ENCODE peak calls at places on chromosomes 3 and 15, in nine cellular contexts. H, F, U, Q, B, A, S, E and W are unnamed samples.

GRCh38 chr15:101204744-101205535 is 46.9 kb downstream of the CHSY1 start:
- DNase-seq in A (no peak), Q (no peak), B (no peak), U (peak), H (no peak), S (no peak), E (no peak), F (peak), W (peak)

GRCh38 chr3:159260049-159260662 is 458.3 kb downstream of the MFSD1 start:
- DNase-seq in B (peak), H (no peak), F (peak), U (peak), A (peak), S (peak), Q (peak), E (no peak), W (peak)

GRCh38 chr15:76006136-76006778 is 6.0 kb downstream of the NRG4 start:
- DNase-seq in Q (no peak), A (no peak), S (no peak), E (no peak), B (no peak), U (no peak), F (peak), H (no peak), W (peak)

GRCh38 chr3:136181741-136182140 is 14.4 kb downstream of the MSL2 start:
- DNase-seq in Q (no peak), F (no peak), H (no peak), S (no peak), A (no peak), E (no peak), B (no peak), U (no peak), W (no peak)

GRCh38 chr3:102165367-102165766 is 269.4 kb upstream of the ZPLD1 start:
- DNase-seq in E (no peak), H (no peak), U (peak), B (peak), S (no peak), F (no peak), A (no peak), Q (no peak), W (peak)

GRCh38 chr15:37004373-37004869 is 95.9 kb downstream of the MEIS2 start:
- DNase-seq in U (no peak), A (no peak), B (no peak), E (no peak), S (no peak), F (no peak), Q (no peak), H (no peak), W (no peak)

GRCh38 chr15:67181221-67181639 is 73.2 kb downstream of the AAGAB start:
- DNase-seq in B (no peak), E (no peak), U (no peak), H (no peak), A (peak), Q (no peak), S (no peak), F (no peak), W (no peak)

GRCh38 chr3:10387881-10388621 is 67.1 kb upstream of the SEC13 start:
- DNase-seq in H (no peak), A (no peak), U (peak), E (no peak), Q (no peak), F (no peak), B (no peak), S (no peak), W (no peak)

GRCh38 chr3:171417813-171418212 is 42.4 kb downstream of the TNIK start:
- DNase-seq in U (peak), F (peak), B (peak), Q (no peak), S (no peak), H (no peak), A (no peak), E (no peak), W (peak)

GRCh38 chr15:44718927-44719292 is 7.6 kb downstream of the B2M start:
- DNase-seq in U (no peak), Q (no peak), B (no peak), H (no peak), S (no peak), F (no peak), E (no peak), A (no peak), W (no peak)

GRCh38 chr3:124281453-124282316 is 289.8 kb upstream of the ROPN1 start:
- DNase-seq in U (peak), Q (peak), E (no peak), F (peak), B (no peak), H (no peak), S (peak), A (peak), W (peak)

GRCh38 chr3:129441782-129442181 is 1.8 kb downstream of the IFT122 start:
- DNase-seq in B (peak), Q (no peak), E (no peak), U (peak), H (no peak), S (no peak), F (peak), A (peak), W (peak)

GRCh38 chr3:195908439-195909293 is at the start of gene TNK2:
- DNase-seq in E (peak), A (no peak), Q (no peak), F (peak), S (peak), H (no peak), U (no peak), B (no peak), W (no peak)

GRCh38 chr3:19866751-19867347 is 67.2 kb downstream of the EFHB start:
- DNase-seq in Q (peak), A (peak), E (no peak), F (peak), U (peak), B (peak), H (peak), S (peak), W (peak)

GRCh38 chr3:83968386-83968785 is 990.4 kb upstream of the CADM2 start:
- DNase-seq in U (no peak), H (no peak), S (no peak), Q (peak), E (no peak), F (no peak), B (no peak), A (no peak), W (no peak)
- H3K4me3 ChIP-seq in U (no peak), H (peak), S (no peak), Q (peak), E (no peak), F (no peak), B (no peak), A (no peak), W (no peak)

DNA sequence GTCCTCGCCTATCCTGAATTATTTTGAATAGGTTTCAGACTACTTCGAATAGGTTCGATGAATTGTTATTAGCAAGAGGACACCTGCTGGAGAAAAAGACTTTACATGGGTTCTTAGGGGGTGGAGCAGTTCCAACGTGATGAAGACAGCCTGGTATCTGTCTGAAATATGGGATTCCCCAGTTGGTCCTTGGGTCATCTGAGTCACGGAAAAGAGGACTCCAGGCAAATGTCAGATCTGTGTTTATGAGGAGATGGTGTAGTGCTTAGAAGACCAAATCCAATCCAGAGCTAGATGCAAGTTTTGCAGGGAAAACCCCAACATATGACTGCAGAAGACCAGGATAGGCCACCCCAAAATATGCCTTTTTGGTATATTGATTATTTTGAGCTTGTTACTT is 98.9 kb upstream of the IGSF10 start:
- DNase-seq in B (no peak), Q (no peak), E (no peak), A (no peak), H (no peak), U (no peak), F (no peak), S (no peak), W (no peak)
- TF ChIP-seq CTCF in B (no peak), Q (no peak), E (no peak), A (no peak), H (no peak), U (no peak), F (no peak), S (no peak), W (no peak)

GRCh38 chr15:96893159-96893906 is 562.8 kb downstream of the NR2F2 start:
- DNase-seq in E (no peak), B (no peak), F (peak), A (peak), Q (peak), U (no peak), H (no peak), S (peak), W (peak)
- H3K4me3 ChIP-seq in E (no peak), B (no peak), F (no peak), A (no peak), Q (no peak), U (no peak), H (no peak), S (no peak), W (no peak)

GRCh38 chr15:28923726-28924280 is 38.0 kb downstream of the APBA2 start:
- DNase-seq in A (no peak), F (no peak), E (no peak), S (no peak), U (no peak), Q (no peak), B (no peak), H (no peak), W (no peak)

GRCh38 chr15:28921336-28921735 is 35.6 kb downstream of the APBA2 start:
- DNase-seq in E (no peak), Q (no peak), F (no peak), A (no peak), H (no peak), B (no peak), S (no peak), U (no peak), W (no peak)

GRCh38 chr15:28920781-28921331 is 35.1 kb downstream of the APBA2 start:
- DNase-seq in Q (no peak), H (no peak), U (no peak), B (no peak), E (no peak), F (no peak), A (no peak), S (no peak), W (no peak)

GRCh38 chr15:28922712-28923012 is 36.9 kb downstream of the APBA2 start:
- DNase-seq in A (no peak), Q (no peak), E (no peak), S (no peak), B (no peak), F (no peak), H (no peak), U (no peak), W (no peak)

GRCh38 chr15:28921925-28922711 is 36.3 kb downstream of the APBA2 start:
- DNase-seq in U (no peak), S (peak), E (no peak), Q (no peak), B (no peak), F (no peak), H (no peak), A (no peak), W (no peak)
- TF ChIP-seq CTCF in U (peak), S (peak), E (no peak), Q (no peak), B (no peak), F (peak), H (no peak), A (no peak), W (no peak)

GRCh38 chr3:64440498-64440897 is 215.2 kb upstream of the PRICKLE2 start:
- DNase-seq in B (peak), Q (peak), F (peak), A (peak), E (no peak), U (peak), S (no peak), H (no peak), W (peak)

GRCh38 chr3:64444619-64445317 is 219.5 kb upstream of the PRICKLE2 start:
- DNase-seq in S (peak), H (no peak), E (no peak), Q (no peak), U (no peak), F (no peak), B (no peak), A (no peak), W (no peak)

GRCh38 chr3:64445318-64446300 is 220.3 kb upstream of the PRICKLE2 start:
- DNase-seq in B (no peak), A (peak), F (peak), Q (peak), U (peak), S (peak), H (no peak), E (peak), W (no peak)

GRCh38 chr3:64441861-64442260 is 216.6 kb upstream of the PRICKLE2 start:
- DNase-seq in Q (no peak), U (peak), H (no peak), E (no peak), B (no peak), F (peak), A (no peak), S (no peak), W (no peak)

GRCh38 chr3:64443553-64444331 is 218.5 kb upstream of the PRICKLE2 start:
- DNase-seq in Q (no peak), B (peak), A (no peak), S (no peak), H (no peak), U (peak), E (peak), F (peak), W (peak)
- H3K4me3 ChIP-seq in Q (no peak), B (peak), A (no peak), S (no peak), H (no peak), U (peak), E (no peak), F (peak), W (no peak)

GRCh38 chr15:29259233-29259632 is 10.4 kb downstream of the NSMCE3 start:
- DNase-seq in S (no peak), H (no peak), B (no peak), Q (no peak), F (no peak), U (no peak), E (no peak), A (no peak), W (no peak)
- TF ChIP-seq CTCF in S (peak), H (peak), B (no peak), Q (no peak), F (no peak), U (no peak), E (no peak), A (no peak), W (no peak)

GRCh38 chr3:183114779-183115178 is 15.5 kb upstream of the MCCC1 start:
- DNase-seq in U (no peak), Q (no peak), F (no peak), H (no peak), E (no peak), S (peak), A (no peak), B (no peak), W (no peak)

GRCh38 chr3:183117046-183117445 is 17.8 kb upstream of the MCCC1 start:
- DNase-seq in F (no peak), U (no peak), Q (no peak), H (no peak), E (no peak), B (no peak), S (no peak), A (no peak), W (no peak)

GRCh38 chr3:183108470-183108869 is 9.2 kb upstream of the MCCC1 start:
- DNase-seq in Q (no peak), F (no peak), E (no peak), U (no peak), A (no peak), S (no peak), B (no peak), H (no peak), W (no peak)

GRCh38 chr3:183116051-183116614 is 16.8 kb upstream of the MCCC1 start:
- DNase-seq in A (peak), U (no peak), Q (peak), B (no peak), S (peak), H (no peak), E (no peak), F (no peak), W (no peak)

DNA sequence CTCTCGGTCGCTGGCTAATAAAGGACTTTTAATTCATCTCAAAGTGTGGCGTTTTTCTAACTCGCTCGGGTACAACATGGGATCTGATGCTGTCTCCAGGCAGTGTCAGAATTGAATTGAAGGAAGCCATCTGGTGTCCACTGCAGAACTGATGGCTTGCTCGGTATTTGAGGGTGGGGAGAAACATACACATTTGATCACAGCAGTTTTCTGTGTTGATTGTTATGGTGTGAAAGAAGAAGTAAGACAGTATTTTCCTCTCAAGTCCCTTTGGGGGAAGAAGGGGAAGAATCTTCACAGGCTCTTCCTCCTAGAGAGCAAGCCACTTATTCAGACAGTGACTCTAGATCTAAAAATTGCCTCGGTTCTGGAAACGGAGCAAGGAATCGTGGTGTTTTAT is 15.1 kb upstream of the MCCC1 start:
- DNase-seq in E (no peak), U (no peak), S (no peak), H (no peak), Q (no peak), F (no peak), A (no peak), B (no peak), W (no peak)
- H3K4me3 ChIP-seq in E (no peak), U (no peak), S (peak), H (no peak), Q (no peak), F (no peak), A (no peak), B (no peak), W (no peak)

GRCh38 chr3:32180151-32180850 is 58.2 kb upstream of the CMTM8 start:
- DNase-seq in B (no peak), U (no peak), E (no peak), H (no peak), S (no peak), A (no peak), Q (no peak), F (no peak), W (no peak)

GRCh38 chr3:32181370-32181769 is 57.1 kb upstream of the CMTM8 start:
- DNase-seq in Q (no peak), B (no peak), F (no peak), E (no peak), H (no peak), A (no peak), S (no peak), U (no peak), W (no peak)

GRCh38 chr3:32177702-32178198 is 60.7 kb upstream of the CMTM8 start:
- DNase-seq in B (peak), F (peak), S (peak), A (peak), H (peak), Q (peak), U (peak), E (no peak), W (peak)

GRCh38 chr3:32175607-32176197 is 62.8 kb upstream of the CMTM8 start:
- DNase-seq in B (peak), A (peak), F (peak), E (no peak), U (peak), Q (peak), H (peak), S (peak), W (peak)

DNA sequence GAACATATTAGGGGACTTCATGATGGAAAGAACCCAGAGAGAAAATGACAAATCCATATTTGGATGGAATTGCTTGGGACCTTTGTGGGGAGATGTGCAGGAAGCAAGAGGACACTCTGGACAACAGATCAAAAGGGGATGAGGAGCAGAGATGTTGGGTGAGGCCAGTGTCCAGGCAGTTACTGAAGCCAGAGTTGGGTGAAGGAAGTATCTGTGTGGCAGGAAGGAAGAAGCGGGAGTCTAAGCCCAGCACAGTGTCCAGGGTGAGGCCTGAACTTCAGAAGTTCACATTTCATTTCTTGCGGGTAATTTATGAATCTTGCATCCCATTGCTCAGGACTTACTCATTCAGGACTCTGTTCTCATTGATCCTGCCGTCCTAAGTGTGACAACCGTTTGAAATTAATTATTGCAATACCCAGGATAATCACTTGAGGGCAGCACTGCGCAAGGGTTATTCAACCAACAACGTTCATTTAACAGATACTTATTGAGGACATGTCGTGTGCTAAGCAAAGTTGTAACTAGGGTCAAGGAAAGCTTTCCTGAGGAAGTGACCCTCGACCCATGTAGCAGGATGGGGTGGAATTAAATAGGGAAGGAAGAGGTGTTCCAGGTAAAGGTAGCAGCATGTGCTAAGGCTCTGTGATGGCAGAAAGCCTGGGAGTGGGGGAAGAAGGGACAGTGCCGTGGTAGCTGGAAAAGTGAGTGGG is 61.3 kb upstream of the CMTM8 start:
- DNase-seq in S (peak), E (no peak), F (peak), Q (peak), H (peak), U (peak), A (peak), B (peak), W (peak)
- TF ChIP-seq CTCF in S (peak), E (peak), F (peak), Q (peak), H (peak), U (peak), A (peak), B (peak), W (peak)

DNA sequence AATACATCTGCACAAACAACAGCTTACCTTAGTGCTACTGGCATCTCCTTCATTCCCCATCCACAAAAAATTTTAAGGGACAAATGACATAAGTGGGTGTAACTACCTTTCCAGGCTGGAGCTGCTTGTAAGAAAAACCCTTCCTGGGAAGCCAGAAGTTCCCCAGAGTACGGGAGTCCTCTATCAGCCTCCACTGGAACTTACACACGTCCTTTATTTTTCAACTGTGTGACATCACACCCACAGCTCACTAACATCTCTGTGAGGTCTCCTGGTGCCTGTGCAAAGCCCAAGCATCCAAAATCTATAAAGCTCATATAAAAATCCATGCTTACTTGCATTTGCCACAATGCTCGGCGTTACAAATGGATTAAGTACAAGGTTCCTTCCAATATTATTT is 27.6 kb downstream of the LRIG1 start:
- DNase-seq in A (no peak), F (peak), U (peak), H (no peak), S (no peak), E (no peak), B (no peak), Q (no peak), W (peak)
- H3K4me3 ChIP-seq in A (no peak), F (peak), U (no peak), H (no peak), S (no peak), E (no peak), B (no peak), Q (no peak), W (no peak)

GRCh38 chr3:107574650-107575049 is 51.9 kb downstream of the BBX start:
- DNase-seq in H (peak), F (peak), S (peak), A (no peak), U (peak), Q (peak), E (no peak), B (no peak), W (peak)
- TF ChIP-seq CTCF in H (peak), F (peak), S (peak), A (peak), U (peak), Q (peak), E (peak), B (peak), W (peak)